ENCODE peak calls at places on chromosomes 1 and 21, in ten cellular contexts. P, Z, Y, O, G, J, L, C, N and V are unnamed samples.

GRCh38 chr1:110390692-110391232 is at the start of gene SLC16A4:
- DNase-seq in O (peak; percentile 39), Y (peak; percentile 64), C (no peak), L (no peak), P (peak; percentile 52), Z (peak; percentile 40), N (peak; percentile 64), G (no peak), J (peak; percentile 69), V (peak; percentile 25)

GRCh38 chr21:36008505-36008904 is 51.8 kb downstream of the SETD4 start:
- DNase-seq in C (no peak), P (no peak), N (no peak), J (no peak), L (no peak), O (no peak), Y (no peak), G (no peak), Z (no peak), V (no peak)

GRCh38 chr1:218785928-218786327 is 387.8 kb upstream of the LYPLAL1 start:
- DNase-seq in O (no peak), C (peak; percentile 42), Y (peak; percentile 49), N (peak; percentile 66), G (no peak), J (peak; percentile 47), P (no peak), L (no peak), Z (no peak), V (no peak)

GRCh38 chr1:183432548-183432875 is 14.3 kb upstream of the NMNAT2 start:
- DNase-seq in G (no peak), O (no peak), L (no peak), C (no peak), Y (no peak), Z (no peak), J (no peak), N (peak; percentile 2), P (no peak), V (no peak)

GRCh38 chr1:58570817-58571216 is 6.2 kb downstream of the TACSTD2 start:
- DNase-seq in Z (no peak), L (no peak), P (no peak), C (no peak), O (no peak), N (no peak), G (no peak), Y (no peak), J (no peak), V (no peak)

GRCh38 chr1:42043182-42043581 is 110.0 kb upstream of the GUCA2B start:
- DNase-seq in N (no peak), Z (no peak), L (no peak), O (peak; percentile 26), G (no peak), C (no peak), J (peak; percentile 49), Y (no peak), P (no peak), V (no peak)

GRCh38 chr1:63982201-63982600 is 208.4 kb downstream of the ROR1 start:
- DNase-seq in O (no peak), G (no peak), N (no peak), Y (no peak), C (no peak), P (no peak), L (no peak), J (no peak), Z (no peak), V (no peak)

GRCh38 chr1:109579496-109579895 is 31.1 kb downstream of the GNAI3 start:
- DNase-seq in N (peak; percentile 11), J (peak; percentile 10), C (no peak), P (no peak), Z (no peak), Y (peak; percentile 76), G (no peak), O (no peak), L (no peak), V (no peak)

GRCh38 chr21:18228060-18228739 is 16.4 kb upstream of the CHODL start:
- DNase-seq in J (no peak), C (no peak), N (no peak), Z (no peak), L (no peak), Y (no peak), P (no peak), O (no peak), G (no peak), V (no peak)

GRCh38 chr1:15923241-15923640 is 52.7 kb downstream of the ZBTB17 start:
- DNase-seq in O (no peak), P (no peak), G (no peak), Z (no peak), J (peak; percentile 62), Y (peak; percentile 55), L (no peak), C (no peak), N (peak; percentile 45), V (no peak)
- H3K4me3 ChIP-seq in O (no peak overlapping the region), P (no peak overlapping the region), G (no peak overlapping the region), Z (no peak overlapping the region), J (no peak overlapping the region), Y (no peak overlapping the region), L (no peak overlapping the region), C (no peak overlapping the region), N (no peak overlapping the region), V (no peak overlapping the region)

GRCh38 chr1:241827308-241827707 is 20.7 kb upstream of the EXO1 start:
- DNase-seq in L (no peak), Y (no peak), Z (no peak), G (no peak), P (no peak), C (no peak), J (no peak), O (no peak), N (no peak), V (no peak)

GRCh38 chr1:241828576-241828975 is 19.4 kb upstream of the EXO1 start:
- DNase-seq in N (peak; percentile 55), O (peak; percentile 10), L (no peak), P (no peak), Y (no peak), J (peak; percentile 5), G (no peak), C (no peak), Z (peak; percentile 5), V (no peak)

GRCh38 chr1:241823925-241824324 is 24.1 kb upstream of the EXO1 start:
- DNase-seq in Z (no peak), P (no peak), O (no peak), G (no peak), J (no peak), N (no peak), Y (no peak), L (no peak), C (no peak), V (no peak)

GRCh38 chr1:241822846-241823245 is 25.2 kb upstream of the EXO1 start:
- DNase-seq in C (no peak), L (no peak), G (no peak), N (peak; percentile 28), J (no peak), Y (no peak), P (no peak), O (no peak), Z (no peak), V (no peak)

GRCh38 chr1:241825581-241825980 is 22.4 kb upstream of the EXO1 start:
- DNase-seq in P (no peak), Y (peak; percentile 42), G (no peak), C (no peak), Z (no peak), J (peak; percentile 24), N (peak; percentile 43), L (no peak), O (no peak), V (no peak)
- H3K4me3 ChIP-seq in P (no peak overlapping the region), Y (no peak overlapping the region), G (no peak overlapping the region), C (no peak overlapping the region), Z (no peak overlapping the region), J (no peak overlapping the region), N (no peak overlapping the region), L (no peak overlapping the region), O (no peak overlapping the region), V (no peak overlapping the region)

GRCh38 chr21:16420086-16420724 is 690.4 kb downstream of the USP25 start:
- DNase-seq in Y (peak; percentile 66), N (peak; percentile 81), P (no peak), O (peak; percentile 7), C (peak; percentile 60), J (peak; percentile 89), G (no peak), Z (no peak), L (no peak), V (no peak)

GRCh38 chr21:16418663-16419062 is 688.9 kb downstream of the USP25 start:
- DNase-seq in L (no peak), P (no peak), G (no peak), Y (no peak), J (no peak), Z (no peak), N (no peak), O (no peak), C (no peak), V (no peak)

GRCh38 chr21:16418211-16418610 is 688.4 kb downstream of the USP25 start:
- DNase-seq in N (peak; percentile 74), Y (no peak), C (no peak), P (no peak), O (no peak), G (no peak), J (peak; percentile 61), L (no peak), Z (no peak), V (no peak)

GRCh38 chr21:16422702-16423101 is 692.9 kb downstream of the USP25 start:
- DNase-seq in Y (no peak), Z (no peak), O (no peak), L (no peak), J (peak; percentile 56), P (no peak), N (peak; percentile 68), C (no peak), G (no peak), V (no peak)

DNA sequence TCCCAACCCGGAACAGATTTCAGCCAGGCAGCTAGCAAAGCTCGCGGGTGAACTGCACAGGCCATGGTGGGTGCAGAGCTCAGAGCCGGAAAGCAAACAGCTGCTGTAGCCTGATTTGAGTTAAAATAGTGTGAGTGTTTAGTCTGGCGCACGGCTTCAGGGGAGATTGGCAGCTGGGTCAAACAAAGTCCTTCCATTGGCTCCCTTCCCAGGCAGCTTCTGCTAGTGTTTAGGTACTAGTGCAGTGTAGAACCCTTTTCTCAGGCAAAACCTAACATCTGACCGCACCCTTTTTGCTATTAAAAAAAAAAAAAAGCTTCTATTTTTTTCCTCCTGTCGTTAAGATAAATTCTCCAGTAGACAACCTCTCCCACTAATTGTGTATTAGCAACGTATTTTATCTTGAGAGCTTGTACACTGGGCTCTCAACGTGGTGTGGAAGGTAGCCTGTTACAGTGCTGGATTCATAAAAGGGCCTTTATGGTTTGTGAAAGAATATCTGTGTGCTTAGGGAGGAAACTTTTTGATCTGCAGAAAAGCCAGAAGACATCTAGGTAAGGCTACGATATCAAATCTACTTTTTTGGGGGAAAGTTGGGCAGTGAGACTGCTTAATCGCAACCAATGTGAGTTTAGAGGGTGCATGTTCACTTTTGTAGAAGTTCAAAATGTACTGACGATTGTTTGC is 689.5 kb downstream of the USP25 start:
- DNase-seq in Z (peak; percentile 6), C (peak; percentile 85), Y (peak; percentile 91), N (peak; percentile 93), J (peak; percentile 98), L (no peak), P (peak; percentile 79), O (peak; percentile 59), G (no peak), V (peak; percentile 79)
- H3K4me3 ChIP-seq in Z (no peak overlapping the region), C (peak overlapping the region; percentile 52), Y (peak overlapping the region; percentile 55), N (peak overlapping the region; percentile 63), J (no peak overlapping the region), L (no peak overlapping the region), P (no peak overlapping the region), O (peak overlapping the region; percentile 28), G (no peak overlapping the region), V (peak overlapping the region; percentile 43)

DNA sequence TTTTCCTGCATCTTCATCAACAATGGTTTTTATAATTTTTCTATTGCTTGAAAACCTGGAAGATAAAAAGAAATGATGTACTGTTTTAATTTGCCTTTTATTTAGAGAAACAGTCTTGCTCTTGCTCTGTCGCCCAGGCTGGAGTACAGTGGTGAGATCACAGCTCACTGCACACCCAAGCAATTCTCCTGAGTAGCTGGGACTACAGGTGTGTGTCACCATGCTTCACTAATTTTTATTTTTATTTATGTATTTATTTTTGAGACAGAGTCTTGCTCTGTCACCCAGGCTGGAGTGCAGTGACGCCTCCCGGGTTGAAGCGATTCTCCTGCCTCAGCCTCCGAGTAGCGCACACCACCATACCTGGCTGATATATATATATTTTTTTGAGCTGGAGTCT is 43.0 kb upstream of the RPL11 start:
- DNase-seq in C (no peak), N (no peak), P (no peak), Z (no peak), Y (no peak), J (no peak), O (no peak), L (no peak), G (no peak), V (no peak)
- H3K4me3 ChIP-seq in C (no peak overlapping the region), N (no peak overlapping the region), P (no peak overlapping the region), Z (no peak overlapping the region), Y (no peak overlapping the region), J (no peak overlapping the region), O (no peak overlapping the region), L (no peak overlapping the region), G (no peak overlapping the region), V (no peak overlapping the region)